ENCODE peak calls at places on chromosomes 5 and 9, in seven cellular contexts. Z is IMR-90, O is breast epithelium, F is tibial nerve, G is adrenal gland, L is body of pancreas, B is A549. X is an unnamed sample.

GRCh38 chr9:80556631-80557030 is 984.9 kb downstream of the TLE4 start:
- DNase-seq in Z (no peak), O (no peak), F (no peak), G (no peak), L (no peak), B (no peak), X (no peak)

GRCh38 chr5:28215091-28215490 is 1176.7 kb upstream of the CDH9 start:
- DNase-seq in Z (no peak), O (no peak), F (no peak), G (no peak), L (no peak), B (no peak), X (no peak)

GRCh38 chr5:38559427-38559826 is 3.0 kb upstream of the LIFR start:
- DNase-seq in Z (no peak), O (no peak), F (no peak), G (no peak), L (no peak), B (no peak), X (no peak)

GRCh38 chr9:93595861-93596365 is 19.5 kb downstream of the PHF2 start:
- DNase-seq in Z (no peak), O (no peak), F (no peak), G (peak), L (no peak), B (no peak), X (no peak)

GRCh38 chr5:147578228-147579024 is 68.6 kb upstream of the DPYSL3 start:
- DNase-seq in Z (peak), O (no peak), F (no peak), G (no peak), L (no peak), B (peak), X (peak)

GRCh38 chr5:125199968-125200841 is 453.8 kb upstream of the ZNF608 start:
- DNase-seq in Z (no peak), O (no peak), F (no peak), G (no peak), L (peak), B (no peak), X (no peak)

GRCh38 chr9:115540091-115540490 is 422.1 kb upstream of the TNC start:
- DNase-seq in Z (peak), O (no peak), F (no peak), G (no peak), L (no peak), B (no peak), X (no peak)

GRCh38 chr5:133049726-133050048 is 2.1 kb upstream of the HSPA4 start:
- DNase-seq in Z (no peak), O (no peak), F (no peak), G (no peak), L (no peak), B (no peak), X (no peak)

GRCh38 chr9:92968081-92968480 is 20.8 kb downstream of the FGD3 start:
- DNase-seq in Z (no peak), O (no peak), F (no peak), G (peak), L (no peak), B (no peak), X (no peak)

GRCh38 chr9:8140557-8140956 is 341.0 kb upstream of the DMAC1 start:
- DNase-seq in Z (no peak), O (no peak), F (no peak), G (no peak), L (no peak), B (no peak), X (no peak)

GRCh38 chr5:168603776-168604175 is 24.6 kb upstream of the PANK3 start:
- DNase-seq in Z (no peak), O (no peak), F (no peak), G (no peak), L (no peak), B (no peak), X (no peak)

GRCh38 chr5:3310551-3311340 is 284.9 kb upstream of the IRX1 start:
- DNase-seq in Z (no peak), O (peak), F (no peak), G (no peak), L (peak), B (no peak), X (no peak)

GRCh38 chr9:33659915-33660314 is 135.4 kb upstream of the PRSS3 start:
- DNase-seq in Z (no peak), O (no peak), F (no peak), G (no peak), L (no peak), B (no peak), X (no peak)

GRCh38 chr9:99626424-99626823 is 195.3 kb upstream of the NR4A3 start:
- DNase-seq in Z (no peak), O (no peak), F (no peak), G (no peak), L (no peak), B (no peak), X (no peak)

GRCh38 chr5:28850320-28850921 is 1812.0 kb upstream of the CDH9 start:
- DNase-seq in Z (no peak), O (no peak), F (no peak), G (no peak), L (no peak), B (no peak), X (no peak)

GRCh38 chr9:71524446-71524845 is 243.9 kb downstream of the CEMIP2 start:
- DNase-seq in Z (no peak), O (no peak), F (no peak), G (no peak), L (no peak), B (no peak), X (no peak)

GRCh38 chr9:16119861-16120641 is 567.2 kb downstream of the CCDC171 start:
- DNase-seq in Z (peak), O (no peak), F (no peak), G (no peak), L (no peak), B (no peak), X (no peak)

GRCh38 chr5:141560725-141561483 is 57.9 kb downstream of the DIAPH1 start:
- DNase-seq in Z (peak), O (peak), F (peak), G (peak), L (peak), B (no peak), X (peak)

GRCh38 chr5:39167141-39167972 is 52.0 kb downstream of the FYB1 start:
- DNase-seq in Z (peak), O (no peak), F (no peak), G (no peak), L (no peak), B (no peak), X (no peak)

GRCh38 chr5:177997846-177998245 is 1.8 kb upstream of the PROP1 start:
- DNase-seq in Z (no peak), O (no peak), F (no peak), G (no peak), L (no peak), B (no peak), X (no peak)

GRCh38 chr9:108672475-108673065 is 183.2 kb downstream of the ACTL7B start:
- DNase-seq in Z (no peak), O (no peak), F (no peak), G (no peak), L (no peak), B (no peak), X (no peak)

GRCh38 chr5:83474170-83474796 is 2.7 kb downstream of the VCAN start:
- DNase-seq in Z (peak), O (peak), F (peak), G (peak), L (peak), B (peak), X (peak)
- TF ChIP-seq POLR2A in Z (peak), O (peak), F (no peak), G (no peak), L (peak), B (peak), X (no peak)

GRCh38 chr9:90991953-90992352 is 190.3 kb downstream of the SYK start:
- DNase-seq in Z (no peak), O (no peak), F (no peak), G (no peak), L (no peak), B (no peak), X (no peak)
- TF ChIP-seq POLR2A in Z (no peak), O (no peak), F (no peak), G (no peak), L (no peak), B (no peak), X (no peak)

GRCh38 chr9:129567842-129568559 is 52.9 kb downstream of the C9orf50 start:
- DNase-seq in Z (peak), O (no peak), F (no peak), G (no peak), L (peak), B (peak), X (no peak)
- TF ChIP-seq POLR2A in Z (no peak), O (no peak), F (no peak), G (no peak), L (peak), B (peak), X (no peak)

DNA sequence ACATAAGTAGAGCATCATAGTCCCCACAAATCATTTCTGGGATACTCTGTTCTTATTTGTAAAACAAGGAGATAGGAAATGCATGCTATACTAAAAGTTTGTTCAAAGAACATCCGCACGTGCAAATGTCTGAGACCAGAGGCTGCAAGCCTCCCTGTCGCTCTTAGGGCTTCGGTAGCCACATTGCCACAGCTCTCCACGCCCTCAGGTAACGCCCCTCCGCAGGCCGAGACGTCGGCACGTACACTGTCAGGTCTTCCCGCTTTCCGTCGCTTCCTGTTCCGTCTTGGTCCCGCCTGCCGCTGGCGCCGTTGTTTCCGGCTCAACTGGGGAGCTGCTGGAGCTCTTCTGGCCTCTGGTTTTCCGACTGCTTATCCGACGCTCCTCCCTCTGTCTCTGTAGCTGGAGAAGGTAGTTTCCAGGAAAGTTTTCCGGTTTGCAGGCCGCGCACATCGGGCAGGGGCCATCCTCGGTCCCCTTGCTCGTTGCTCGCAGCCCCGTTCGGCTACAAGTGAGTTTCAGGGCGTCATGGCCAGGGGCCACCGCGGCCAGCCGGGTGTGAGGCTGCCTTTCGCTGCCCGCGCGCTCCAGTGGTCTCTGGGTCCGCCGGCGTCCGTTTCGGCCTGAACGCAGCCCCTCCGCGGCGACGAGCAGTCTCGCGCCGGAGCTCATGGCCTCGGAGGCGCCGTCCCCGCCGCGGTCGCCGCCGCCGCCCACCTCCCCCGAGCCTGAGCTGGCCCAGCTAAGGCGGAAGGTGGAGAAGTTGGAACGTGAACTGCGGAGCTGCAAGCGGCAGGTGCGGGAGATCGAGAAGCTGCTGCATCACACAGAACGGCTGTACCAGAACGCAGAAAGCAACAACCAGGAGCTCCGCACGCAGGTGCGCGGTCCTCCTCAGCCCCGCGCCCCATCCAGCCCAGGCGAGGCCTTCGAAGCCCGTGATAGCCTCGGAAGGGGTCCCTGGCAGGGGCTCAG is at the start of gene AGGF1:
- DNase-seq in Z (peak), O (peak), F (peak), G (peak), L (peak), B (peak), X (peak)
- TF ChIP-seq POLR2A in Z (peak), O (no peak), F (peak), G (peak), L (peak), B (peak), X (peak)

GRCh38 chr9:5787759-5788329 is 45.1 kb downstream of the ERMP1 start:
- DNase-seq in Z (no peak), O (no peak), F (no peak), G (no peak), L (no peak), B (no peak), X (no peak)

GRCh38 chr9:5787220-5787619 is 45.7 kb downstream of the ERMP1 start:
- DNase-seq in Z (no peak), O (no peak), F (no peak), G (no peak), L (peak), B (no peak), X (no peak)

GRCh38 chr9:5783982-5784381 is 48.9 kb downstream of the ERMP1 start:
- DNase-seq in Z (peak), O (no peak), F (no peak), G (no peak), L (no peak), B (no peak), X (no peak)

GRCh38 chr9:5784526-5785315 is 48.2 kb downstream of the ERMP1 start:
- DNase-seq in Z (no peak), O (no peak), F (no peak), G (no peak), L (no peak), B (no peak), X (no peak)

DNA sequence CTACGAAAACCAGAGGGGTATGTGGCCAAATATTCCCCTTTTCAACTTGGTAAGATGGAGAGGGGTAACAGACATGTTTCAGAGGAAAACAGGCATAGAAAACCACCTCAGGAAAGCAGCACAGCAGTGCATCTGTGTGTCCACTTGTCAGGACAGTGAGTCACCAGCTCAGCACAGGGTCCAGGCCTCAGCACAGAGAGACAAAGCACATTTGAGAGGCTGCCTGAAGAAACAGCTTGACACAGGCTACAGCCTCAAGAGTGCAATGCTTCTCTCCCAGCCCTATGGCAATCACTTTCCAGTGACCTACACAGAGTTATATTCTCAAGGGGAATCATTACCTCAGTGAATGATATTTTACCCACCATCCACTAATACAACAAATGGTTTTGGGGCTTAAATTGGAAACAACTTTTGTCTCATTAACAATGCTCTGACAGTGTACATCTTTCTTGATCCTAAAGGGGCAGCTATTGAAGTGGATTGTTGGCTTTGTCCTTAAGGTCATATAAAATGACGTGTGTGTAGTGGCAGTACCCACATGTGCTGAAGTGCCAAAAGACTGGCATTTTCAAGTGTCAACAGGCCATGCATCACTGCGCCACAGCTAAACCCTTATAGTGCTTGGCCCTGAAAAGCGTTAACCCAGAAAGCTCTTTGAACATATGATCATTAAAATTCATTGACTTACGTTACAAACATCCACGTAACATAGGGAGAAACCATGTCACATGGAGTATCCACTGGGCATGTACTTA is 46.4 kb downstream of the ERMP1 start:
- DNase-seq in Z (peak), O (no peak), F (no peak), G (no peak), L (peak), B (no peak), X (no peak)
- TF ChIP-seq POLR2A in Z (no peak), O (no peak), F (no peak), G (no peak), L (no peak), B (no peak), X (no peak)

DNA sequence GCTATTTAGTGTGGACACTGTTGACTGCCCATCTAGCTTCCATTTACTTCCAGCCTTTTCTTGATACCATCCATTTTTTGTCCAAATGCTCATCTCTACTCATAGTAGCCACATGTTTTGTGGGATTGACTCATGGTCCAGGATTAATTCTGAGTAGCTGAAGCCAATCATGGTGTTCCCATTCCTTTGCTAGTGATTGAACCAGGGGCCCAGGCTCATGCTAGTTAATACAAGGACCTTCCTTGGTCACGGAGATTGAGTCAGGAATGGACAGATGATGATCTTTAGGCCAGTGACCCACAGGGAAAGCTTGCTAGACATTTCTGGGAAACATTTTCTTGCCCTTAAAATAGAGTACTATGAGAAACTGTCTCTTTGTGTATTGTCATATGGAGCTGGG is 272.9 kb upstream of the RIOK2 start:
- DNase-seq in Z (no peak), O (no peak), F (no peak), G (no peak), L (no peak), B (no peak), X (no peak)
- TF ChIP-seq POLR2A in Z (no peak), O (no peak), F (no peak), G (no peak), L (no peak), B (no peak), X (no peak)

GRCh38 chr9:97984188-97985057 is 1.3 kb downstream of the ANP32B start:
- DNase-seq in Z (peak), O (peak), F (peak), G (peak), L (peak), B (peak), X (peak)
- TF ChIP-seq POLR2A in Z (peak), O (no peak), F (peak), G (peak), L (no peak), B (peak), X (peak)

X was measured in erythroblast.